ENCODE peak calls at places on chromosomes 7 and 10, in seven cellular contexts. Q is ascending aorta; M is IMR-90; F is effector CD4-positive, alpha-beta T cell; N is SJSA1; Z is NCI-H510A; C is T-helper 2 cell. K is an unnamed sample.

GRCh38 chr10:1274746-1275544 is 218.8 kb downstream of the WDR37 start:
- DNase-seq in Z (no peak), C (no peak), M (no peak), Q (no peak), F (no peak), N (peak), K (no peak)

GRCh38 chr7:43112941-43113621 is 634 bp downstream of the HECW1 start:
- DNase-seq in N (peak), C (no peak), F (no peak), Q (no peak), Z (no peak), M (peak), K (no peak)

GRCh38 chr10:126073606-126074005 is 177.2 kb downstream of the FANK1 start:
- DNase-seq in Z (no peak), N (no peak), Q (no peak), M (peak), F (no peak), C (no peak), K (no peak)

GRCh38 chr10:89392974-89393373 is 551 bp downstream of the IFIT1 start:
- DNase-seq in N (no peak), Z (no peak), M (peak), F (no peak), Q (no peak), C (no peak), K (no peak)

GRCh38 chr10:28902215-28902614 is 224.9 kb downstream of the BAMBI start:
- DNase-seq in C (no peak), Q (no peak), F (no peak), M (no peak), N (no peak), Z (no peak), K (no peak)

GRCh38 chr7:7641129-7641663 is 644 bp downstream of the UMAD1 start:
- DNase-seq in Q (no peak), C (no peak), M (peak), N (no peak), F (no peak), Z (no peak), K (peak)

GRCh38 chr7:135758531-135758932 is 9.9 kb upstream of the FAM180A start:
- DNase-seq in N (no peak), F (no peak), C (no peak), Q (peak), Z (no peak), M (peak), K (no peak)

GRCh38 chr10:114356786-114357588 is 47.3 kb downstream of the AFAP1L2 start:
- DNase-seq in Z (no peak), N (peak), M (peak), Q (no peak), C (no peak), F (no peak), K (no peak)

GRCh38 chr7:50714851-50715250 is 67.8 kb downstream of the GRB10 start:
- DNase-seq in Z (no peak), N (no peak), Q (no peak), F (no peak), M (no peak), C (no peak), K (no peak)

GRCh38 chr7:134024729-134025128 is 102.4 kb upstream of the LRGUK start:
- DNase-seq in M (peak), Q (no peak), N (no peak), F (no peak), C (no peak), Z (no peak), K (peak)

GRCh38 chr10:5814110-5815107 is 1.2 kb upstream of the GDI2 start:
- DNase-seq in N (no peak), Z (no peak), F (no peak), M (peak), C (no peak), Q (no peak), K (peak)

K was measured in DMS79.